ENCODE peak calls at places on chromosomes 1 and 21, in eight cellular contexts. One of them, this sample, is unnamed. For H3K4me1, the result is how much of the 10 kb centered on the place peaks cover.

GRCh38 chr1:211335507-211336157 is 9.0 kb downstream of the TRAF5 start:
- DNase-seq in neuronal stem cell: no peak
- DNase-seq in IMR-90: no peak
- DNase-seq in PC-3: no peak
- DNase-seq in A549: no peak
- DNase-seq in PC-9: no peak
- DNase-seq in colonic mucosa: peak
- DNase-seq in fibroblast of lung: no peak
- DNase-seq in this sample: no peak

GRCh38 chr1:162680419-162681126 is 48.3 kb downstream of the DDR2 start:
- DNase-seq in neuronal stem cell: no peak
- DNase-seq in IMR-90: no peak
- DNase-seq in PC-3: peak
- DNase-seq in A549: no peak
- DNase-seq in PC-9: no peak
- DNase-seq in colonic mucosa: no peak
- DNase-seq in fibroblast of lung: no peak
- DNase-seq in this sample: no peak

GRCh38 chr1:113732802-113733201 is 26.5 kb downstream of the PHTF1 start:
- DNase-seq in neuronal stem cell: no peak
- DNase-seq in IMR-90: no peak
- DNase-seq in PC-3: no peak
- DNase-seq in A549: no peak
- DNase-seq in PC-9: no peak
- DNase-seq in colonic mucosa: no peak
- DNase-seq in fibroblast of lung: no peak
- DNase-seq in this sample: no peak

GRCh38 chr1:220741349-220741748 is 6.8 kb upstream of the MTARC2 start:
- DNase-seq in neuronal stem cell: no peak
- DNase-seq in IMR-90: no peak
- DNase-seq in PC-3: no peak
- DNase-seq in A549: no peak
- DNase-seq in PC-9: no peak
- DNase-seq in colonic mucosa: no peak
- DNase-seq in fibroblast of lung: no peak
- DNase-seq in this sample: no peak

GRCh38 chr1:31837441-31838158 is 21.8 kb upstream of the SPOCD1 start:
- DNase-seq in neuronal stem cell: no peak
- DNase-seq in IMR-90: no peak
- DNase-seq in PC-3: no peak
- DNase-seq in A549: no peak
- DNase-seq in PC-9: no peak
- DNase-seq in colonic mucosa: peak
- DNase-seq in fibroblast of lung: no peak
- DNase-seq in this sample: no peak

GRCh38 chr1:23101891-23102688 is 66.6 kb downstream of the LUZP1 start:
- DNase-seq in neuronal stem cell: no peak
- DNase-seq in IMR-90: peak
- DNase-seq in PC-3: peak
- DNase-seq in A549: no peak
- DNase-seq in PC-9: no peak
- DNase-seq in colonic mucosa: peak
- DNase-seq in fibroblast of lung: peak
- DNase-seq in this sample: peak

GRCh38 chr1:21783679-21784603 is 992 bp upstream of the USP48 start:
- DNase-seq in neuronal stem cell: no peak
- DNase-seq in IMR-90: peak
- DNase-seq in PC-3: no peak
- DNase-seq in A549: peak
- DNase-seq in PC-9: peak
- DNase-seq in colonic mucosa: peak
- DNase-seq in fibroblast of lung: peak
- DNase-seq in this sample: peak

GRCh38 chr1:193083365-193084088 is 21.7 kb downstream of the GLRX2 start:
- DNase-seq in neuronal stem cell: no peak
- DNase-seq in IMR-90: no peak
- DNase-seq in PC-3: no peak
- DNase-seq in A549: no peak
- DNase-seq in PC-9: no peak
- DNase-seq in colonic mucosa: no peak
- DNase-seq in fibroblast of lung: no peak
- DNase-seq in this sample: no peak

GRCh38 chr21:41653243-41653943 is 113.5 kb downstream of the RIPK4 start:
- DNase-seq in neuronal stem cell: no peak
- DNase-seq in IMR-90: no peak
- DNase-seq in PC-3: no peak
- DNase-seq in A549: no peak
- DNase-seq in PC-9: no peak
- DNase-seq in colonic mucosa: no peak
- DNase-seq in fibroblast of lung: no peak
- DNase-seq in this sample: no peak

GRCh38 chr1:206467915-206468314 is 2.4 kb upstream of the IKBKE start:
- DNase-seq in neuronal stem cell: no peak
- DNase-seq in IMR-90: peak
- DNase-seq in PC-3: no peak
- DNase-seq in A549: no peak
- DNase-seq in PC-9: no peak
- DNase-seq in colonic mucosa: no peak
- DNase-seq in fibroblast of lung: no peak
- DNase-seq in this sample: peak

GRCh38 chr1:214044438-214045214 is 56.9 kb downstream of the PROX1 start:
- DNase-seq in neuronal stem cell: no peak
- DNase-seq in IMR-90: no peak
- DNase-seq in PC-3: no peak
- DNase-seq in A549: peak
- DNase-seq in PC-9: no peak
- DNase-seq in colonic mucosa: no peak
- DNase-seq in fibroblast of lung: no peak
- DNase-seq in this sample: no peak

GRCh38 chr1:179953974-179954493 is 576 bp upstream of the CEP350 start:
- DNase-seq in neuronal stem cell: no peak
- DNase-seq in IMR-90: peak
- DNase-seq in PC-3: no peak
- DNase-seq in A549: peak
- DNase-seq in PC-9: no peak
- DNase-seq in colonic mucosa: no peak
- DNase-seq in fibroblast of lung: no peak
- DNase-seq in this sample: peak

GRCh38 chr1:171258943-171259342 is 10.6 kb downstream of the FMO1 start:
- DNase-seq in neuronal stem cell: no peak
- DNase-seq in IMR-90: no peak
- DNase-seq in PC-3: no peak
- DNase-seq in A549: no peak
- DNase-seq in PC-9: no peak
- DNase-seq in colonic mucosa: no peak
- DNase-seq in fibroblast of lung: no peak
- DNase-seq in this sample: no peak

GRCh38 chr1:205502992-205503391 is 1.5 kb upstream of the CDK18 start:
- DNase-seq in neuronal stem cell: no peak
- DNase-seq in IMR-90: no peak
- DNase-seq in PC-3: no peak
- DNase-seq in A549: no peak
- DNase-seq in PC-9: no peak
- DNase-seq in colonic mucosa: no peak
- DNase-seq in fibroblast of lung: no peak
- DNase-seq in this sample: no peak

GRCh38 chr1:41679531-41679930 is 195.0 kb upstream of the EDN2 start:
- DNase-seq in neuronal stem cell: no peak
- DNase-seq in IMR-90: no peak
- DNase-seq in PC-3: no peak
- DNase-seq in A549: no peak
- DNase-seq in PC-9: no peak
- DNase-seq in colonic mucosa: no peak
- DNase-seq in fibroblast of lung: no peak
- DNase-seq in this sample: no peak

GRCh38 chr1:192632641-192633532 is 3.1 kb upstream of the RGS13 start:
- DNase-seq in neuronal stem cell: peak
- DNase-seq in IMR-90: no peak
- DNase-seq in PC-3: no peak
- DNase-seq in A549: no peak
- DNase-seq in PC-9: no peak
- DNase-seq in colonic mucosa: no peak
- DNase-seq in fibroblast of lung: no peak
- DNase-seq in this sample: no peak

GRCh38 chr1:25677193-25677773 is 60.7 kb downstream of the MAN1C1 start:
- DNase-seq in neuronal stem cell: no peak
- DNase-seq in IMR-90: no peak
- DNase-seq in PC-3: no peak
- DNase-seq in A549: no peak
- DNase-seq in PC-9: no peak
- DNase-seq in colonic mucosa: no peak
- DNase-seq in fibroblast of lung: no peak
- DNase-seq in this sample: peak
- H3K27ac ChIP-seq in neuronal stem cell: no peak
- H3K27ac ChIP-seq in IMR-90: no peak
- H3K27ac ChIP-seq in PC-3: no peak
- H3K27ac ChIP-seq in A549: no peak
- H3K27ac ChIP-seq in PC-9: no peak
- H3K27ac ChIP-seq in colonic mucosa: no peak
- H3K27ac ChIP-seq in fibroblast of lung: no peak
- H3K27ac ChIP-seq in this sample: peak

GRCh38 chr1:54380285-54380882 is 25.8 kb downstream of the SSBP3 start:
- DNase-seq in neuronal stem cell: no peak
- DNase-seq in IMR-90: no peak
- DNase-seq in PC-3: no peak
- DNase-seq in A549: no peak
- DNase-seq in PC-9: no peak
- DNase-seq in colonic mucosa: no peak
- DNase-seq in fibroblast of lung: no peak
- DNase-seq in this sample: no peak
- H3K4me3 ChIP-seq in neuronal stem cell: no peak
- H3K4me3 ChIP-seq in IMR-90: no peak
- H3K4me3 ChIP-seq in PC-3: no peak
- H3K4me3 ChIP-seq in A549: no peak
- H3K4me3 ChIP-seq in PC-9: no peak
- H3K4me3 ChIP-seq in colonic mucosa: no peak
- H3K4me3 ChIP-seq in fibroblast of lung: no peak
- H3K4me3 ChIP-seq in this sample: no peak

GRCh38 chr1:12402844-12403243 is 173.0 kb downstream of the VPS13D start:
- DNase-seq in neuronal stem cell: no peak
- DNase-seq in IMR-90: no peak
- DNase-seq in PC-3: no peak
- DNase-seq in A549: no peak
- DNase-seq in PC-9: no peak
- DNase-seq in colonic mucosa: no peak
- DNase-seq in fibroblast of lung: no peak
- DNase-seq in this sample: no peak

GRCh38 chr1:12407050-12407961 is 177.5 kb downstream of the VPS13D start:
- DNase-seq in neuronal stem cell: no peak
- DNase-seq in IMR-90: peak
- DNase-seq in PC-3: peak
- DNase-seq in A549: peak
- DNase-seq in PC-9: peak
- DNase-seq in colonic mucosa: peak
- DNase-seq in fibroblast of lung: peak
- DNase-seq in this sample: peak

GRCh38 chr1:12405325-12406217 is 175.7 kb downstream of the VPS13D start:
- DNase-seq in neuronal stem cell: no peak
- DNase-seq in IMR-90: peak
- DNase-seq in PC-3: no peak
- DNase-seq in A549: peak
- DNase-seq in PC-9: no peak
- DNase-seq in colonic mucosa: peak
- DNase-seq in fibroblast of lung: peak
- DNase-seq in this sample: no peak

GRCh38 chr1:12406218-12407021 is 176.6 kb downstream of the VPS13D start:
- DNase-seq in neuronal stem cell: peak
- DNase-seq in IMR-90: peak
- DNase-seq in PC-3: no peak
- DNase-seq in A549: no peak
- DNase-seq in PC-9: no peak
- DNase-seq in colonic mucosa: no peak
- DNase-seq in fibroblast of lung: peak
- DNase-seq in this sample: no peak

GRCh38 chr1:12404918-12405317 is 175.1 kb downstream of the VPS13D start:
- DNase-seq in neuronal stem cell: no peak
- DNase-seq in IMR-90: no peak
- DNase-seq in PC-3: no peak
- DNase-seq in A549: no peak
- DNase-seq in PC-9: no peak
- DNase-seq in colonic mucosa: no peak
- DNase-seq in fibroblast of lung: no peak
- DNase-seq in this sample: no peak
- H3K4me1 ChIP-seq in neuronal stem cell: under half
- H3K4me1 ChIP-seq in IMR-90: under half
- H3K4me1 ChIP-seq in PC-3: under half
- H3K4me1 ChIP-seq in A549: under half
- H3K4me1 ChIP-seq in PC-9: under half
- H3K4me1 ChIP-seq in colonic mucosa: under half
- H3K4me1 ChIP-seq in fibroblast of lung: under half
- H3K4me1 ChIP-seq in this sample: under half

DNA sequence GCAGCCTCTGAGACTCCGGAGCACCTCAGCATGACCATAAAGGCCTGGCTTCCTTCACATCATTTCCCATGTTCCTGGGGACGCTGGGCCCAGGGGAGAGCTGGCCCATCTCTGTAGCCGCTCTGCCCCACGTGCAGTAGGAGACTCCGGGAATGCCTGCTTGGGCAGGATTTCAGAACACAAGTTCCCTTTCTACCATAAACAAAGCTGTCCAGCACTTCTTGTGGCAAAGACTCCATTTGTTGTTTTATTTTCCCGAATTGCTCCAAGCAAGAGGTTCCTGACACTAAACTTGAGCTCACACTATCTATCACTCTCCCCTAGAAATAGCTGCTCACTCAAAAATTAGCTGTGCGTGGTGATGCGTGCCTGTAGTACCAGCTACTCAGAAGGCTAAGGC is 21.9 kb downstream of the CHD5 start:
- DNase-seq in neuronal stem cell: no peak
- DNase-seq in IMR-90: no peak
- DNase-seq in PC-3: no peak
- DNase-seq in A549: no peak
- DNase-seq in PC-9: no peak
- DNase-seq in colonic mucosa: no peak
- DNase-seq in fibroblast of lung: no peak
- DNase-seq in this sample: no peak
- H3K27ac ChIP-seq in neuronal stem cell: no peak
- H3K27ac ChIP-seq in IMR-90: no peak
- H3K27ac ChIP-seq in PC-3: peak
- H3K27ac ChIP-seq in A549: peak
- H3K27ac ChIP-seq in PC-9: peak
- H3K27ac ChIP-seq in colonic mucosa: no peak
- H3K27ac ChIP-seq in fibroblast of lung: no peak
- H3K27ac ChIP-seq in this sample: no peak

DNA sequence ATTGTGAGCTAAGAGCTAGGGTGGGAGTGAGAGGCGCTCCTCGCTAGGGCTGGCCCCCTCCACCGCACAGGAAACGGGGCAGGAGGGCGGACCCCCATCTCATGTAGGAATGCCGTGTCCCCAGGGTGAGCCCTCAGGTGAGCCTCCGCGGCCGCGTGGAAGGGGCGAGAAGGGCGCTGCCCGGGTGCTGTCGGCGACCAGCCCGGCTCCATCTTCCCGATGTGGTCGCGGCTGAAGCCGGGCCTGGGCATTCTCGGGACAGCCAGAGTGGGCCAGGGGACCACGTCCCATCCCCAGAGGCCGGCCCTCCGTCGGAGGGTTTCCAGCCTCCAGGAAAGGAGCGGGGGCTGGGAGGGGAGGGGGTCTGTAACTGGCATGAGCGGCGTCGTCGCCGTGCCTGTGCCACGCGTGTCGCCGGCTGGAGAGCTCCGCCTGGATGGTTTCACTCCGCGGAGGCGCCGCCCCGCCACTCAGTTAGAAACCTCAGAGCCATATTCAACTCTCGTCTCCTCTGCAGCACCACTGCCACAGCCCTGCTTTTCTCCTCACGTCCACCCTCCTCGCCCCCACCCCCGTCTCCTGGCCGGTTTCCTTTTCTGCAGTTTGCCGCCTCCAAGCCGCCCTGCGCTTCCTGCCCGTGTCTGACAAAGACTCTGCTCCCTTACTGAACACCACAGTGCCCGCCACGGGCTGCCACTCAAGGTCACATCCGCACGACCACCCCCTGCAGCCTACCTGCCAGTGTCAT is at the start of gene TMEM269:
- DNase-seq in neuronal stem cell: no peak
- DNase-seq in IMR-90: no peak
- DNase-seq in PC-3: no peak
- DNase-seq in A549: no peak
- DNase-seq in PC-9: no peak
- DNase-seq in colonic mucosa: no peak
- DNase-seq in fibroblast of lung: peak
- DNase-seq in this sample: no peak
- H3K4me3 ChIP-seq in neuronal stem cell: no peak
- H3K4me3 ChIP-seq in IMR-90: peak
- H3K4me3 ChIP-seq in PC-3: no peak
- H3K4me3 ChIP-seq in A549: no peak
- H3K4me3 ChIP-seq in PC-9: no peak
- H3K4me3 ChIP-seq in colonic mucosa: peak
- H3K4me3 ChIP-seq in fibroblast of lung: peak
- H3K4me3 ChIP-seq in this sample: no peak

This sample was measured in SJCRH30.